ENCODE peak calls at places on chromosomes 5 and 9, in four cellular contexts. Z is H9, A is mammary epithelial cell, W is mesendoderm. B is an unnamed sample. For H3K4me1, the result is how much of the 10 kb centered on the place peaks cover.

GRCh38 chr5:32462618-32463017 is 18.1 kb upstream of the ZFR start:
- DNase-seq in Z (no peak), A (peak), W (peak), B (no peak)

GRCh38 chr9:38686923-38687322 is 33.0 kb downstream of the FAM240B start:
- DNase-seq in Z (no peak), A (no peak), W (peak), B (peak)

GRCh38 chr5:159567461-159567860 is 237.2 kb upstream of the IL12B start:
- DNase-seq in Z (no peak), A (peak), W (no peak), B (no peak)

GRCh38 chr5:42889311-42889933 is 77.7 kb upstream of the SELENOP start:
- DNase-seq in Z (peak), A (peak), W (peak), B (peak)

GRCh38 chr5:134073404-134073803 is 41.1 kb upstream of the TCF7 start:
- DNase-seq in Z (no peak), A (no peak), W (no peak), B (no peak)

GRCh38 chr5:40480392-40480791 is 199.3 kb upstream of the PTGER4 start:
- DNase-seq in Z (no peak), A (no peak), W (no peak), B (no peak)

GRCh38 chr5:56018860-56019259 is 24.1 kb upstream of the IL6ST start:
- DNase-seq in Z (no peak), A (no peak), W (no peak), B (no peak)

GRCh38 chr9:116154334-116154975 is 864 bp downstream of the PAPPA start:
- DNase-seq in Z (peak), A (no peak), W (peak), B (peak)

GRCh38 chr9:26033346-26033745 is 355.1 kb upstream of the TUSC1 start:
- DNase-seq in Z (no peak), A (no peak), W (no peak), B (no peak)

GRCh38 chr9:110768887-110769286 is 100.3 kb downstream of the MUSK start:
- DNase-seq in Z (no peak), A (no peak), W (no peak), B (no peak)

GRCh38 chr9:72554221-72554641 is 32.8 kb downstream of the TMC1 start:
- DNase-seq in Z (no peak), A (no peak), W (peak), B (no peak)

GRCh38 chr9:109652112-109652511 is 127.9 kb upstream of the PALM2AKAP2 start:
- DNase-seq in Z (no peak), A (peak), W (no peak), B (no peak)

GRCh38 chr9:36877239-36877638 is 156.8 kb downstream of the PAX5 start:
- DNase-seq in Z (no peak), A (no peak), W (no peak), B (no peak)

GRCh38 chr5:8907168-8907868 is 638.6 kb downstream of the SEMA5A start:
- DNase-seq in Z (no peak), A (peak), W (no peak), B (no peak)

GRCh38 chr9:100700689-100701318 is 122.9 kb downstream of the CAVIN4 start:
- DNase-seq in Z (peak), A (peak), W (peak), B (peak)

GRCh38 chr9:137488330-137488653 is 29.2 kb upstream of the NSMF start:
- DNase-seq in Z (no peak), A (no peak), W (no peak), B (no peak)

GRCh38 chr9:127762111-127762676 is 16.3 kb downstream of the SH2D3C start:
- DNase-seq in Z (no peak), A (no peak), W (peak), B (no peak)

DNA sequence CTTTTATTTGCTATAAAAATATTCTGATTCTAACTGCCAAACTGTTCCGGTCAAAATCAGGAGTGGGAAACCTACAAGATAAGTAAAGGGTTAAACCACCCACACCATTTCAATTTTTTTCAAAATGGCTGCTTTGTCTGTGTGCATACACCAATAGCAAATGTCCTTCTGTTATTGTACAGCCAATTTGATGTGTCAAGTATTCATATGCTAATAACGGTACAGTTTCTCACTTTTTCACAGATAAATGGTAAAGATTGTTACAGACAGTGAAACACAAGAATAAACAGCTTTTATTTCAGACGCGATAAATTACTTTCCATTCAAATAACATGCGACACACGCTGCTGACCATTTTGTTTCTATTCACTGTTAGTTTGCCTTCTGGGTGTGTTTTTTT is 215.7 kb upstream of the TMEM161B start:
- DNase-seq in Z (no peak), A (no peak), W (no peak), B (no peak)
- H3K4me2 ChIP-seq in Z (peak), A (no peak), W (no peak), B (peak)

DNA sequence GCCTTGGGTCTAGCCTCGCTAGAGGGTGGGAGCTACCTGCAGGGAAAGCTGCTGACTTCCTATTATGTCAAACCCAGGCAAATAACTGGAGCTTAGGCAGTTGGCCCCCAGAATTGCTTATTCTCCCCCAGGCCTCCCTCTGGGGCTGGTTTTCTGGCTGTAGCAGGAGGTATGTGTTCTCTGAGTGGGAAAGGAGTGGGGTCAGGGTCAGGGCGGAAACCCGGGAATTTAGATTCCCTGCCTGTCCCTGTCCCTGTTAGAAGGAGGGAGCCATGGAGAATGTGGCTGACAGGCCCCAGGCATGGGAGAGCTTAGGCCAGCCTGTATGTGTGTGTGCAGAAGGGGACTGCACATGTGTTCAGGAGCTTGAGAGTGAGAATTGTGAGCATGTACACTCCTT is 13.6 kb upstream of the CXXC5 start:
- DNase-seq in Z (no peak), A (no peak), W (no peak), B (no peak)
- H3K4me1 ChIP-seq in Z (under half), A (under half), W (under half), B (under half)

GRCh38 chr5:151237685-151238084 is 13.8 kb upstream of the CCDC69 start:
- DNase-seq in Z (no peak), A (no peak), W (no peak), B (no peak)

GRCh38 chr5:151231359-151231758 is 7.5 kb upstream of the CCDC69 start:
- DNase-seq in Z (no peak), A (no peak), W (no peak), B (no peak)

GRCh38 chr5:151233576-151234202 is 9.8 kb upstream of the CCDC69 start:
- DNase-seq in Z (no peak), A (no peak), W (no peak), B (no peak)

GRCh38 chr5:151236888-151237287 is 13.0 kb upstream of the CCDC69 start:
- DNase-seq in Z (no peak), A (no peak), W (no peak), B (no peak)

GRCh38 chr5:151234476-151235238 is 10.8 kb upstream of the CCDC69 start:
- DNase-seq in Z (no peak), A (peak), W (no peak), B (no peak)
- H3K4me2 ChIP-seq in Z (no peak), A (no peak), W (no peak), B (no peak)

GRCh38 chr5:1100652-1101574 is 10.9 kb downstream of the SLC12A7 start:
- DNase-seq in Z (no peak), A (no peak), W (peak), B (peak)
- H3K4me1 ChIP-seq in Z (under half), A (under half), W (under half), B (under half)

GRCh38 chr9:88682431-88682831 is 147.5 kb downstream of the NXNL2 start:
- DNase-seq in Z (no peak), A (no peak), W (no peak), B (no peak)

GRCh38 chr9:88680505-88681160 is 145.7 kb downstream of the NXNL2 start:
- DNase-seq in Z (no peak), A (no peak), W (no peak), B (no peak)

GRCh38 chr9:88684046-88684445 is 149.1 kb downstream of the NXNL2 start:
- DNase-seq in Z (no peak), A (no peak), W (no peak), B (no peak)

GRCh38 chr9:88680041-88680440 is 145.1 kb downstream of the NXNL2 start:
- DNase-seq in Z (no peak), A (no peak), W (no peak), B (no peak)

DNA sequence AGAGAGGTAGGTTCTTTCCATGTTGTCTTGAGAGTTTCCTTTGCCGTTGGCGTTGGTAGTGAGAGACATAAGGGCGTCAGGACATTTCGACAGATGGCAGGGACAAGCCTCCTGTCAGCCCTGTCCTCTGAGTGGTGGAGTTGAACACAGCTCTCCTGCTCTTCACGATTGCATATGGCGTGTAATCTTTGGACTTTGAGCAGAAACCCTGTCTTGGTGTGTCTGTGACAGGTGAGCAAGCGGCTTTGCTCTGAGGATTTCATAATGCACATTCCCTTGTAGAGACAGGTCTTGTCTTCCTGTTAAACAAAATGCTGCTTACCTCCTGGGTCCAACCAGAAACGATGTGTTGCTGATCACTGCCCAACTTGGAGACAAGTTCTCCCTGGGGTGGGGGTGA is 146.5 kb downstream of the NXNL2 start:
- DNase-seq in Z (no peak), A (no peak), W (no peak), B (no peak)
- H3K4me2 ChIP-seq in Z (no peak), A (no peak), W (no peak), B (no peak)

DNA sequence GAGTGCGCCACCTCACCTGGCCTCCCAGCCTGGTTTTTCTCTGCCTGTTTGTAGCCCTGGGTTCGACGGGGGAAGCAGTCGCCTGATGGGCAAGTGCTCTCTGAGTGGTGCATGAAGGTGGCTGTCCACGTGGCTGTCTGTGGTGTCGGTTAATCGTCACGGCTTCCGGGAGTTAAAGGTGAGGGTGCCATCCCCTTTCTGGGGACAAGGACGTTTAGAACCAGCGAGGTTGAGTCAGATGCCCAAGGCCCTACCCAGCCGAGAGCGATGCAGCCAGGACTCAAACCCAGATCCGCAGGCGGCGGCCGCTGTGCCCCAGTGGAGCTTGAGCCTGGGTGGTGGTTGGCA is 47.7 kb downstream of the RXRA start:
- DNase-seq in Z (no peak), A (no peak), W (no peak), B (no peak)
- H3K4me1 ChIP-seq in Z (under half), A (half or more), W (under half), B (under half)

B was measured in GM23338.